ENCODE peak calls at places on chromosomes 13 and 19, in nine cellular contexts. Y is body of pancreas, B is right lobe of liver, W is GM12865, T is OCI-LY7, M is PC-3, G is heart left ventricle, F is stomach, K is cardiac fibroblast. X is an unnamed sample.

GRCh38 chr13:113851826-113852535 is 11.9 kb downstream of the GAS6 start:
- DNase-seq in F (no peak), W (no peak), G (no peak), Y (no peak), T (no peak), M (no peak), K (no peak), B (no peak), X (peak)

GRCh38 chr19:35639321-35639639 is 2.3 kb upstream of the ETV2 start:
- DNase-seq in K (no peak), F (no peak), W (no peak), M (no peak), B (no peak), G (no peak), T (no peak), Y (no peak), X (no peak)

GRCh38 chr19:10817291-10818038 is 18.5 kb downstream of the TMED1 start:
- DNase-seq in T (no peak), F (peak), K (peak), Y (no peak), G (no peak), M (no peak), W (no peak), B (no peak), X (no peak)

GRCh38 chr19:35528218-35529038 is at the start of gene SBSN:
- DNase-seq in Y (no peak), W (no peak), M (peak), G (no peak), F (no peak), T (no peak), K (peak), B (no peak), X (no peak)

GRCh38 chr13:45909724-45910123 is 58.2 kb upstream of the SIAH3 start:
- DNase-seq in M (no peak), G (no peak), B (no peak), T (no peak), F (no peak), W (no peak), K (peak), Y (no peak), X (no peak)

GRCh38 chr19:55228015-55228391 is 560 bp downstream of the TMEM86B start:
- DNase-seq in W (no peak), M (no peak), K (peak), B (peak), T (no peak), Y (no peak), G (peak), F (no peak), X (no peak)

GRCh38 chr13:91498298-91498697 is 99.9 kb downstream of the GPC5 start:
- DNase-seq in B (no peak), M (no peak), F (no peak), T (no peak), K (no peak), Y (no peak), G (no peak), W (no peak), X (no peak)

GRCh38 chr13:46040763-46041162 is 11.8 kb downstream of the ZC3H13 start:
- DNase-seq in M (no peak), B (no peak), K (peak), Y (no peak), G (no peak), T (no peak), F (no peak), W (no peak), X (no peak)

GRCh38 chr19:38044267-38045111 is 137.5 kb downstream of the SIPA1L3 start:
- DNase-seq in M (peak), Y (no peak), W (peak), F (no peak), K (peak), B (no peak), G (no peak), T (peak), X (no peak)

GRCh38 chr19:46951236-46951986 is 68.2 kb upstream of the NPAS1 start:
- DNase-seq in K (peak), F (no peak), B (no peak), M (peak), Y (no peak), G (no peak), W (peak), T (no peak), X (no peak)

GRCh38 chr19:42626181-42626580 is 31.5 kb upstream of the CEACAM8 start:
- DNase-seq in W (no peak), K (no peak), T (no peak), Y (no peak), B (peak), G (no peak), F (no peak), M (no peak), X (no peak)

GRCh38 chr19:20103091-20103501 is 25.3 kb downstream of the ZNF90 start:
- DNase-seq in W (no peak), M (no peak), F (no peak), G (no peak), B (no peak), K (no peak), T (no peak), Y (no peak), X (no peak)

DNA sequence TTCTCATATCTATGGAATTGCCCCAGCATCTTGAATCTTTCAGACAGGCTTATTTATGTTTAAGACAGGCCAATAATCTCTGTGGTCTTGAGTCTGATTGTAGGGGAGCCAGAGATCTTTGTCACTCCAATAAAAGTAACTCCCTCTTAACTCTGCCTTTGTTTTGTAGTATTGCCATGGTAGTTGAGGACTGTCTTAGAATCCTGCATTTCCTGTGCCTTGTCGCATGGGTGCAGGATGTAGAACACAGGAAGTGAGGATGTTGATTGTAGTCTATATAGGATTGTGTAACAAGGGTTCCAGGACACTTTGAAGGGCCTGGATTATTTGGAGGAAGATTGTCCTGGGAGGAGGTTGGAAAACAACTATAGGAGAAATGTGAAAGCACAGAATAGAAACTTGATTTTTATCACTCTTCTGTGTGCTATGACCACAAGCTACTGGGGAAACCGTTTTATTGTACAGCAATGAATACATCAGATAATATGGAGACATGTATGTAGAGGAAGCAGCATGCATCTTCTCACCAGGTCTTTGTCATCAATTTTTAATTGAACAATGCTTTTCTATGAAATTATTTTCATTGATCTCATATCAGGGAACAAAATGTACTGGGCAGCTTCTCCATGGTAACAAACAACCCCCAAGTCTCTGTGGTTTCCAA is 411.7 kb downstream of the FGF9 start:
- DNase-seq in F (no peak), Y (no peak), K (no peak), G (no peak), W (no peak), B (no peak), M (no peak), T (no peak), X (no peak)
- H3K4me3 ChIP-seq in F (no peak), Y (no peak), K (no peak), G (no peak), W (no peak), B (no peak), M (no peak), T (no peak), X (no peak)

GRCh38 chr19:23699521-23699860 is 12.5 kb upstream of the ZNF675 start:
- DNase-seq in K (no peak), F (no peak), G (no peak), B (no peak), W (no peak), T (no peak), M (peak), Y (no peak), X (no peak)

GRCh38 chr19:23698711-23699520 is 11.9 kb upstream of the ZNF675 start:
- DNase-seq in F (peak), M (peak), K (no peak), G (no peak), T (no peak), B (no peak), W (no peak), Y (peak), X (peak)
- H3K4me3 ChIP-seq in F (no peak), M (no peak), K (no peak), G (no peak), T (no peak), B (no peak), W (no peak), Y (no peak), X (no peak)

DNA sequence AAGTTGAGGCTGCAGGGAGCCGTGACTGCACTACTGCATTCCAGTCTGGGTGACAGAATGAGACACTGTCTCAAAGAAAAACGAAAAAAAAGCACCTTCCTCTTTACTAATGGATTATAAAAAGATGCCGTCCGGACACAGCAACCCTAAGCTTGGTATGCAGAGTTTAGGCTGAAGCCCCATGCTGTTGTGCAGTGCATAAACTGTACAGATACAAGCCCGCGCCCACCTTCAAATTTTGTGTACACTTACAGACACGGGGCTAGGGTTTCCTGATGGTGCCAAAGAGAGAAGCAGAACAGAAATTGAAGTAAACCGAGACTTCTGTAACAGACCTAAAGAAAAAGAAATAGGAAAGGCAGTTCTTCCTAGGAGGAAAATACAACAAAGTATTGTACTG is 9.0 kb downstream of the LPAR6 start:
- DNase-seq in Y (no peak), W (no peak), F (no peak), K (no peak), G (no peak), M (no peak), B (no peak), T (no peak), X (no peak)
- H3K4me3 ChIP-seq in Y (no peak), W (no peak), F (no peak), K (no peak), G (peak), M (no peak), B (no peak), T (no peak), X (no peak)

GRCh38 chr19:14347999-14348889 is 33.0 kb upstream of the ADGRE5 start:
- DNase-seq in Y (peak), M (peak), F (peak), G (peak), B (peak), K (peak), W (peak), T (peak), X (peak)
- H3K4me3 ChIP-seq in Y (no peak), M (peak), F (peak), G (peak), B (no peak), K (peak), W (no peak), T (peak), X (peak)

GRCh38 chr19:43636121-43636683 is 3.4 kb downstream of the CADM4 start:
- DNase-seq in G (no peak), M (no peak), F (no peak), B (no peak), W (no peak), Y (no peak), K (no peak), T (no peak), X (no peak)
- H3K4me3 ChIP-seq in G (no peak), M (no peak), F (no peak), B (no peak), W (no peak), Y (no peak), K (no peak), T (no peak), X (no peak)

X was measured in WERI-Rb-1.